ENCODE peak calls at places on chromosomes 1 and 21, in four cellular contexts. I is dorsolateral prefrontal cortex; S is stimulated activated CD8-positive, alpha-beta memory T cell treated with anti-CD3 and anti-CD28 coated beads, Interleukin-4, amount 100 ng/mL, for 4 hours; V is GM23248. K is an unnamed sample.

GRCh38 chr1:167634435-167634834 is 4.4 kb downstream of the RCSD1 start:
- DNase-seq in I (no peak), S (no peak), V (no peak), K (no peak)

GRCh38 chr1:24248859-24249258 is 61.8 kb upstream of the IFNLR1 start:
- DNase-seq in V (no peak), I (no peak), S (no peak), K (no peak)

GRCh38 chr1:8687053-8687452 is 130.4 kb downstream of the RERE start:
- DNase-seq in V (peak), S (no peak), I (no peak), K (no peak)

GRCh38 chr1:103275725-103276124 is 167.4 kb upstream of the COL11A1 start:
- DNase-seq in S (no peak), V (no peak), I (no peak), K (no peak)

GRCh38 chr1:32178380-32179192 is 889 bp upstream of the TXLNA start:
- DNase-seq in I (no peak), V (no peak), S (no peak), K (no peak)

GRCh38 chr1:28553229-28553930 is 495 bp downstream of the TRNAU1AP start:
- DNase-seq in V (peak), S (no peak), I (peak), K (no peak)

GRCh38 chr1:84143796-84144565 is at the start of gene PRKACB:
- DNase-seq in V (peak), I (no peak), S (no peak), K (no peak)

GRCh38 chr1:240597153-240597745 is 14.7 kb downstream of the GREM2 start:
- DNase-seq in S (no peak), I (no peak), V (peak), K (no peak)

GRCh38 chr1:192550922-192551534 is 24.5 kb upstream of the RGS1 start:
- DNase-seq in I (no peak), S (no peak), V (peak), K (no peak)

GRCh38 chr21:26067836-26068401 is 102.7 kb downstream of the APP start:
- DNase-seq in V (no peak), I (no peak), S (no peak), K (no peak)

GRCh38 chr1:246780264-246780663 is 56.1 kb downstream of the SCCPDH start:
- DNase-seq in I (no peak), S (no peak), V (no peak), K (no peak)

GRCh38 chr1:225644666-225645065 is 8.3 kb downstream of the ENAH start:
- DNase-seq in V (no peak), S (no peak), I (no peak), K (no peak)

GRCh38 chr21:26834181-26834945 is 10.8 kb downstream of the ADAMTS1 start:
- DNase-seq in S (no peak), I (no peak), V (peak), K (no peak)

GRCh38 chr1:186295980-186296379 is 79.1 kb downstream of the TPR start:
- DNase-seq in I (no peak), S (no peak), V (peak), K (no peak)

GRCh38 chr21:42456457-42456856 is 39.6 kb downstream of the RSPH1 start:
- DNase-seq in I (no peak), V (no peak), S (no peak), K (no peak)

GRCh38 chr21:31162827-31163226 is 124.6 kb upstream of the KRTAP19-8 start:
- DNase-seq in S (no peak), V (peak), I (no peak), K (no peak)

GRCh38 chr1:187763976-187764375 is 935.2 kb downstream of the PLA2G4A start:
- DNase-seq in S (no peak), V (no peak), I (no peak), K (no peak)

GRCh38 chr21:36700961-36701911 is 2.3 kb downstream of the SIM2 start:
- DNase-seq in S (no peak), I (no peak), V (no peak), K (no peak)

GRCh38 chr1:30911061-30911954 is 2.8 kb upstream of the SDC3 start:
- DNase-seq in I (peak), S (no peak), V (peak), K (no peak)